ENCODE peak calls at places on chromosomes 6 and 20, in nine cellular contexts. V, X, C, Q, G, L, U, F and W are unnamed samples.

GRCh38 chr6:40320947-40321346 is 266.2 kb downstream of the LRFN2 start:
- DNase-seq in C (no peak), U (no peak), V (no peak), L (no peak), F (no peak), G (no peak), X (no peak), Q (no peak), W (no peak)

GRCh38 chr6:161476711-161477110 is 202.8 kb upstream of the AGPAT4 start:
- DNase-seq in U (no peak), V (no peak), X (no peak), C (peak), Q (no peak), G (no peak), F (no peak), L (no peak), W (no peak)

GRCh38 chr20:35305682-35306556 is 13.7 kb upstream of the FAM83C start:
- DNase-seq in X (no peak), C (peak), U (no peak), V (no peak), Q (no peak), L (peak), F (peak), G (no peak), W (no peak)

GRCh38 chr6:20534295-20534897 is at the start of gene CDKAL1:
- DNase-seq in Q (peak), U (peak), F (peak), L (peak), V (peak), G (peak), C (peak), X (peak), W (peak)

GRCh38 chr6:436308-437041 is 44.9 kb downstream of the IRF4 start:
- DNase-seq in F (peak), U (no peak), G (no peak), X (no peak), Q (no peak), V (no peak), L (no peak), C (peak), W (no peak)

GRCh38 chr20:341682-342081 is 5.2 kb upstream of the NRSN2 start:
- DNase-seq in V (no peak), L (no peak), F (peak), X (no peak), U (no peak), C (peak), Q (no peak), G (no peak), W (no peak)

GRCh38 chr6:46876126-46876525 is 45.6 kb downstream of the ADGRF5 start:
- DNase-seq in V (no peak), Q (no peak), U (peak), C (peak), G (no peak), X (no peak), F (peak), L (no peak), W (no peak)

GRCh38 chr6:41801380-41801779 is 13.9 kb downstream of the TOMM6 start:
- DNase-seq in G (no peak), V (peak), U (no peak), C (no peak), X (no peak), L (no peak), F (peak), Q (no peak), W (no peak)

GRCh38 chr6:85961125-85961524 is 318.4 kb upstream of the SYNCRIP start:
- DNase-seq in F (no peak), V (no peak), L (no peak), X (no peak), C (no peak), G (no peak), U (no peak), Q (no peak), W (no peak)

GRCh38 chr6:159760602-159761057 is 1.2 kb upstream of the ACAT2 start:
- DNase-seq in X (peak), G (no peak), Q (no peak), U (peak), L (no peak), V (peak), C (peak), F (peak), W (peak)

GRCh38 chr6:24836116-24836515 is 37.4 kb upstream of the ARMH2 start:
- DNase-seq in G (no peak), L (no peak), F (no peak), C (no peak), V (no peak), U (no peak), Q (no peak), X (no peak), W (no peak)

GRCh38 chr6:146741609-146742008 is 142.8 kb downstream of the ADGB start:
- DNase-seq in U (no peak), C (peak), V (no peak), Q (no peak), G (no peak), L (no peak), F (peak), X (no peak), W (no peak)

GRCh38 chr20:48051810-48052491 is 266.7 kb upstream of the SULF2 start:
- DNase-seq in F (peak), V (peak), G (no peak), C (peak), X (no peak), Q (no peak), L (no peak), U (no peak), W (no peak)

GRCh38 chr6:144415835-144416237 is 130.7 kb downstream of the UTRN start:
- DNase-seq in U (no peak), F (peak), Q (no peak), L (no peak), V (no peak), C (peak), G (no peak), X (no peak), W (no peak)

GRCh38 chr6:15623282-15624116 is 39.3 kb downstream of the DTNBP1 start:
- DNase-seq in G (peak), C (no peak), F (peak), L (no peak), X (no peak), U (no peak), V (peak), Q (no peak), W (no peak)

GRCh38 chr6:24883618-24884017 is 52.1 kb downstream of the RIPOR2 start:
- DNase-seq in C (peak), G (no peak), Q (no peak), F (peak), L (no peak), V (no peak), U (no peak), X (no peak), W (no peak)

GRCh38 chr6:148612043-148612442 is 134.8 kb upstream of the UST start:
- DNase-seq in Q (no peak), X (no peak), V (no peak), L (no peak), F (no peak), C (no peak), G (no peak), U (no peak), W (no peak)

GRCh38 chr6:79949235-79949634 is 1.9 kb upstream of the ELOVL4 start:
- DNase-seq in Q (peak), U (peak), L (no peak), G (peak), F (peak), V (peak), C (peak), X (peak), W (peak)

GRCh38 chr6:4607793-4608192 is 168.4 kb upstream of the CDYL start:
- DNase-seq in F (no peak), G (no peak), X (no peak), V (no peak), C (no peak), U (no peak), Q (no peak), L (no peak), W (no peak)

GRCh38 chr20:64143018-64143801 is 21.0 kb upstream of the MYT1 start:
- DNase-seq in X (no peak), G (no peak), F (no peak), Q (no peak), U (peak), L (peak), C (no peak), V (no peak), W (no peak)

GRCh38 chr6:93243379-93243778 is 176.0 kb downstream of the EPHA7 start:
- DNase-seq in U (no peak), V (peak), Q (no peak), C (no peak), F (no peak), X (no peak), L (no peak), G (no peak), W (no peak)

GRCh38 chr20:309306-309840 is 12.0 kb downstream of the ZCCHC3 start:
- DNase-seq in C (no peak), V (no peak), L (no peak), Q (no peak), F (peak), G (no peak), U (no peak), X (no peak), W (no peak)

GRCh38 chr6:34901930-34902329 is 12.9 kb downstream of the ANKS1A start:
- DNase-seq in G (no peak), X (no peak), V (no peak), L (no peak), C (no peak), U (no peak), Q (no peak), F (no peak), W (no peak)

GRCh38 chr20:37096415-37097039 is 730 bp upstream of the RBL1 start:
- DNase-seq in Q (no peak), V (no peak), G (no peak), L (no peak), F (peak), U (no peak), X (no peak), C (no peak), W (no peak)

GRCh38 chr6:161359617-161359945 is 85.7 kb upstream of the AGPAT4 start:
- DNase-seq in U (no peak), F (no peak), V (no peak), Q (no peak), C (no peak), L (no peak), X (no peak), G (no peak), W (no peak)

GRCh38 chr20:478949-479429 is 16.7 kb upstream of the TBC1D20 start:
- DNase-seq in U (no peak), Q (no peak), L (no peak), C (peak), G (no peak), F (peak), V (peak), X (peak), W (peak)

GRCh38 chr6:161360505-161360904 is 86.6 kb upstream of the AGPAT4 start:
- DNase-seq in F (no peak), G (no peak), U (no peak), C (no peak), Q (no peak), L (no peak), X (no peak), V (no peak), W (no peak)

GRCh38 chr20:31908016-31908415 is 37.6 kb downstream of the TTLL9 start:
- DNase-seq in V (no peak), Q (no peak), U (no peak), F (no peak), C (no peak), G (no peak), X (no peak), L (no peak), W (no peak)

GRCh38 chr6:30748851-30749540 is 4.6 kb upstream of the IER3 start:
- DNase-seq in U (no peak), X (no peak), V (no peak), F (peak), C (no peak), L (no peak), Q (no peak), G (no peak), W (no peak)

GRCh38 chr6:81362246-81362645 is 390.2 kb downstream of the TENT5A start:
- DNase-seq in Q (no peak), G (no peak), L (no peak), C (peak), V (no peak), F (no peak), X (no peak), U (no peak), W (no peak)

GRCh38 chr6:87697581-87698552 is 4.2 kb downstream of the AKIRIN2 start:
- DNase-seq in Q (no peak), U (no peak), V (peak), C (no peak), L (no peak), X (no peak), F (peak), G (no peak), W (no peak)